ENCODE peak calls at places on chromosomes 6 and 20, in nine cellular contexts. One of them, this sample, is unnamed.

GRCh38 chr6:112773217-112773616 is 426.1 kb downstream of the RFPL4B start:
- DNase-seq in kidney epithelial cell: no peak
- DNase-seq in GM23338: no peak
- DNase-seq in breast epithelium: no peak
- DNase-seq in fibroblast of lung: peak
- DNase-seq in neural crest cell: no peak
- DNase-seq in fibroblast of villous mesenchyme: no peak
- DNase-seq in astrocyte of the spinal cord: no peak
- DNase-seq in endothelial cell: no peak
- DNase-seq in this sample: no peak

GRCh38 chr6:166258854-166259276 is 49.3 kb downstream of the PRR18 start:
- DNase-seq in endothelial cell: no peak
- DNase-seq in fibroblast of villous mesenchyme: no peak
- DNase-seq in fibroblast of lung: no peak
- DNase-seq in breast epithelium: no peak
- DNase-seq in kidney epithelial cell: no peak
- DNase-seq in astrocyte of the spinal cord: peak
- DNase-seq in neural crest cell: no peak
- DNase-seq in GM23338: no peak
- DNase-seq in this sample: no peak

GRCh38 chr6:90233994-90234393 is 62.6 kb downstream of the BACH2 start:
- DNase-seq in fibroblast of villous mesenchyme: no peak
- DNase-seq in fibroblast of lung: no peak
- DNase-seq in kidney epithelial cell: no peak
- DNase-seq in GM23338: no peak
- DNase-seq in neural crest cell: no peak
- DNase-seq in endothelial cell: no peak
- DNase-seq in astrocyte of the spinal cord: no peak
- DNase-seq in breast epithelium: no peak
- DNase-seq in this sample: no peak

GRCh38 chr6:113466526-113466925 is 390.6 kb upstream of the MARCKS start:
- DNase-seq in GM23338: no peak
- DNase-seq in kidney epithelial cell: no peak
- DNase-seq in fibroblast of lung: no peak
- DNase-seq in neural crest cell: no peak
- DNase-seq in breast epithelium: no peak
- DNase-seq in astrocyte of the spinal cord: no peak
- DNase-seq in fibroblast of villous mesenchyme: no peak
- DNase-seq in endothelial cell: no peak
- DNase-seq in this sample: no peak

GRCh38 chr20:47280668-47281067 is 75.8 kb downstream of the ZMYND8 start:
- DNase-seq in fibroblast of villous mesenchyme: no peak
- DNase-seq in endothelial cell: no peak
- DNase-seq in breast epithelium: no peak
- DNase-seq in fibroblast of lung: no peak
- DNase-seq in GM23338: no peak
- DNase-seq in kidney epithelial cell: no peak
- DNase-seq in neural crest cell: no peak
- DNase-seq in astrocyte of the spinal cord: no peak
- DNase-seq in this sample: no peak

GRCh38 chr20:41888434-41888833 is 270.3 kb upstream of the CHD6 start:
- DNase-seq in neural crest cell: no peak
- DNase-seq in breast epithelium: no peak
- DNase-seq in astrocyte of the spinal cord: no peak
- DNase-seq in kidney epithelial cell: no peak
- DNase-seq in fibroblast of villous mesenchyme: no peak
- DNase-seq in endothelial cell: no peak
- DNase-seq in fibroblast of lung: no peak
- DNase-seq in GM23338: no peak
- DNase-seq in this sample: no peak

GRCh38 chr6:130274007-130274406 is 51.3 kb upstream of the SAMD3 start:
- DNase-seq in GM23338: no peak
- DNase-seq in fibroblast of lung: no peak
- DNase-seq in astrocyte of the spinal cord: no peak
- DNase-seq in breast epithelium: no peak
- DNase-seq in endothelial cell: no peak
- DNase-seq in neural crest cell: no peak
- DNase-seq in kidney epithelial cell: no peak
- DNase-seq in fibroblast of villous mesenchyme: no peak
- DNase-seq in this sample: no peak

GRCh38 chr6:21384211-21384610 is 209.3 kb upstream of the SOX4 start:
- DNase-seq in neural crest cell: no peak
- DNase-seq in fibroblast of lung: peak
- DNase-seq in fibroblast of villous mesenchyme: peak
- DNase-seq in GM23338: no peak
- DNase-seq in breast epithelium: no peak
- DNase-seq in astrocyte of the spinal cord: no peak
- DNase-seq in kidney epithelial cell: no peak
- DNase-seq in endothelial cell: no peak
- DNase-seq in this sample: no peak

GRCh38 chr6:36224918-36225461 is 28.4 kb downstream of the BRPF3 start:
- DNase-seq in GM23338: no peak
- DNase-seq in astrocyte of the spinal cord: no peak
- DNase-seq in fibroblast of lung: no peak
- DNase-seq in neural crest cell: no peak
- DNase-seq in endothelial cell: no peak
- DNase-seq in breast epithelium: no peak
- DNase-seq in fibroblast of villous mesenchyme: peak
- DNase-seq in kidney epithelial cell: no peak
- DNase-seq in this sample: no peak

GRCh38 chr6:129209355-129209754 is 326.4 kb downstream of the LAMA2 start:
- DNase-seq in neural crest cell: no peak
- DNase-seq in fibroblast of villous mesenchyme: peak
- DNase-seq in kidney epithelial cell: no peak
- DNase-seq in endothelial cell: no peak
- DNase-seq in astrocyte of the spinal cord: no peak
- DNase-seq in breast epithelium: no peak
- DNase-seq in fibroblast of lung: peak
- DNase-seq in GM23338: no peak
- DNase-seq in this sample: no peak

GRCh38 chr20:61864481-61864880 is 201.2 kb downstream of the TAF4 start:
- DNase-seq in fibroblast of lung: no peak
- DNase-seq in fibroblast of villous mesenchyme: no peak
- DNase-seq in breast epithelium: no peak
- DNase-seq in kidney epithelial cell: no peak
- DNase-seq in neural crest cell: no peak
- DNase-seq in endothelial cell: no peak
- DNase-seq in GM23338: no peak
- DNase-seq in astrocyte of the spinal cord: no peak
- DNase-seq in this sample: no peak

GRCh38 chr6:135852775-135853174 is 1.3 kb downstream of the PDE7B start:
- DNase-seq in endothelial cell: no peak
- DNase-seq in fibroblast of lung: no peak
- DNase-seq in kidney epithelial cell: no peak
- DNase-seq in neural crest cell: no peak
- DNase-seq in breast epithelium: no peak
- DNase-seq in fibroblast of villous mesenchyme: peak
- DNase-seq in GM23338: no peak
- DNase-seq in astrocyte of the spinal cord: peak
- DNase-seq in this sample: no peak

GRCh38 chr20:37640600-37641561 is 52.9 kb upstream of the CTNNBL1 start:
- DNase-seq in kidney epithelial cell: no peak
- DNase-seq in endothelial cell: no peak
- DNase-seq in fibroblast of lung: no peak
- DNase-seq in GM23338: no peak
- DNase-seq in fibroblast of villous mesenchyme: no peak
- DNase-seq in breast epithelium: no peak
- DNase-seq in neural crest cell: no peak
- DNase-seq in astrocyte of the spinal cord: no peak
- DNase-seq in this sample: no peak

GRCh38 chr6:170102582-170103481 is 188.0 kb downstream of the DLL1 start:
- DNase-seq in astrocyte of the spinal cord: no peak
- DNase-seq in GM23338: no peak
- DNase-seq in breast epithelium: peak
- DNase-seq in endothelial cell: peak
- DNase-seq in fibroblast of villous mesenchyme: no peak
- DNase-seq in kidney epithelial cell: no peak
- DNase-seq in fibroblast of lung: no peak
- DNase-seq in neural crest cell: no peak
- DNase-seq in this sample: no peak

GRCh38 chr20:35939264-35939663 is 15.0 kb downstream of the SCAND1 start:
- DNase-seq in endothelial cell: no peak
- DNase-seq in fibroblast of lung: peak
- DNase-seq in astrocyte of the spinal cord: no peak
- DNase-seq in GM23338: no peak
- DNase-seq in breast epithelium: no peak
- DNase-seq in kidney epithelial cell: no peak
- DNase-seq in fibroblast of villous mesenchyme: no peak
- DNase-seq in neural crest cell: no peak
- DNase-seq in this sample: no peak

GRCh38 chr6:28978959-28979561 is 26.1 kb downstream of the ZNF311 start:
- DNase-seq in neural crest cell: no peak
- DNase-seq in GM23338: no peak
- DNase-seq in kidney epithelial cell: no peak
- DNase-seq in fibroblast of lung: no peak
- DNase-seq in breast epithelium: no peak
- DNase-seq in fibroblast of villous mesenchyme: no peak
- DNase-seq in endothelial cell: no peak
- DNase-seq in astrocyte of the spinal cord: no peak
- DNase-seq in this sample: no peak

GRCh38 chr20:58209652-58210397 is 18.6 kb downstream of the ANKRD60 start:
- DNase-seq in astrocyte of the spinal cord: peak
- DNase-seq in breast epithelium: peak
- DNase-seq in fibroblast of lung: peak
- DNase-seq in endothelial cell: peak
- DNase-seq in fibroblast of villous mesenchyme: peak
- DNase-seq in GM23338: peak
- DNase-seq in neural crest cell: peak
- DNase-seq in kidney epithelial cell: no peak
- DNase-seq in this sample: peak

GRCh38 chr20:64055893-64056638 is 6.6 kb upstream of the SOX18 start:
- DNase-seq in breast epithelium: no peak
- DNase-seq in neural crest cell: no peak
- DNase-seq in astrocyte of the spinal cord: no peak
- DNase-seq in fibroblast of lung: no peak
- DNase-seq in kidney epithelial cell: no peak
- DNase-seq in fibroblast of villous mesenchyme: no peak
- DNase-seq in GM23338: peak
- DNase-seq in endothelial cell: peak
- DNase-seq in this sample: no peak

GRCh38 chr20:57414867-57415592 is 23.8 kb downstream of the RBM38 start:
- DNase-seq in fibroblast of lung: no peak
- DNase-seq in endothelial cell: no peak
- DNase-seq in GM23338: no peak
- DNase-seq in breast epithelium: no peak
- DNase-seq in astrocyte of the spinal cord: no peak
- DNase-seq in kidney epithelial cell: no peak
- DNase-seq in neural crest cell: no peak
- DNase-seq in fibroblast of villous mesenchyme: peak
- DNase-seq in this sample: peak

GRCh38 chr6:43723737-43724295 is 36.2 kb upstream of the MRPS18A start:
- DNase-seq in astrocyte of the spinal cord: peak
- DNase-seq in fibroblast of lung: peak
- DNase-seq in kidney epithelial cell: no peak
- DNase-seq in fibroblast of villous mesenchyme: peak
- DNase-seq in neural crest cell: no peak
- DNase-seq in GM23338: peak
- DNase-seq in breast epithelium: peak
- DNase-seq in endothelial cell: peak
- DNase-seq in this sample: no peak
- TF ChIP-seq CTCF in astrocyte of the spinal cord: peak
- TF ChIP-seq CTCF in fibroblast of lung: peak
- TF ChIP-seq CTCF in kidney epithelial cell: peak
- TF ChIP-seq CTCF in fibroblast of villous mesenchyme: peak
- TF ChIP-seq CTCF in neural crest cell: peak
- TF ChIP-seq CTCF in GM23338: peak
- TF ChIP-seq CTCF in breast epithelium: peak
- TF ChIP-seq CTCF in endothelial cell: no peak
- TF ChIP-seq CTCF in this sample: peak

GRCh38 chr6:163282672-163283071 is 131.8 kb upstream of the QKI start:
- DNase-seq in neural crest cell: no peak
- DNase-seq in breast epithelium: no peak
- DNase-seq in astrocyte of the spinal cord: no peak
- DNase-seq in endothelial cell: no peak
- DNase-seq in fibroblast of villous mesenchyme: no peak
- DNase-seq in kidney epithelial cell: no peak
- DNase-seq in GM23338: no peak
- DNase-seq in fibroblast of lung: no peak
- DNase-seq in this sample: no peak
- TF ChIP-seq CTCF in neural crest cell: no peak
- TF ChIP-seq CTCF in breast epithelium: no peak
- TF ChIP-seq CTCF in astrocyte of the spinal cord: no peak
- TF ChIP-seq CTCF in endothelial cell: no peak
- TF ChIP-seq CTCF in fibroblast of villous mesenchyme: no peak
- TF ChIP-seq CTCF in kidney epithelial cell: no peak
- TF ChIP-seq CTCF in GM23338: no peak
- TF ChIP-seq CTCF in fibroblast of lung: no peak
- TF ChIP-seq CTCF in this sample: no peak

GRCh38 chr20:43721429-43722152 is 5.2 kb downstream of the GTSF1L start:
- DNase-seq in GM23338: peak
- DNase-seq in astrocyte of the spinal cord: no peak
- DNase-seq in kidney epithelial cell: no peak
- DNase-seq in breast epithelium: no peak
- DNase-seq in endothelial cell: no peak
- DNase-seq in neural crest cell: no peak
- DNase-seq in fibroblast of lung: no peak
- DNase-seq in fibroblast of villous mesenchyme: no peak
- DNase-seq in this sample: no peak
- TF ChIP-seq CTCF in GM23338: no peak
- TF ChIP-seq CTCF in astrocyte of the spinal cord: no peak
- TF ChIP-seq CTCF in kidney epithelial cell: no peak
- TF ChIP-seq CTCF in breast epithelium: no peak
- TF ChIP-seq CTCF in endothelial cell: no peak
- TF ChIP-seq CTCF in neural crest cell: no peak
- TF ChIP-seq CTCF in fibroblast of lung: no peak
- TF ChIP-seq CTCF in fibroblast of villous mesenchyme: no peak
- TF ChIP-seq CTCF in this sample: no peak

DNA sequence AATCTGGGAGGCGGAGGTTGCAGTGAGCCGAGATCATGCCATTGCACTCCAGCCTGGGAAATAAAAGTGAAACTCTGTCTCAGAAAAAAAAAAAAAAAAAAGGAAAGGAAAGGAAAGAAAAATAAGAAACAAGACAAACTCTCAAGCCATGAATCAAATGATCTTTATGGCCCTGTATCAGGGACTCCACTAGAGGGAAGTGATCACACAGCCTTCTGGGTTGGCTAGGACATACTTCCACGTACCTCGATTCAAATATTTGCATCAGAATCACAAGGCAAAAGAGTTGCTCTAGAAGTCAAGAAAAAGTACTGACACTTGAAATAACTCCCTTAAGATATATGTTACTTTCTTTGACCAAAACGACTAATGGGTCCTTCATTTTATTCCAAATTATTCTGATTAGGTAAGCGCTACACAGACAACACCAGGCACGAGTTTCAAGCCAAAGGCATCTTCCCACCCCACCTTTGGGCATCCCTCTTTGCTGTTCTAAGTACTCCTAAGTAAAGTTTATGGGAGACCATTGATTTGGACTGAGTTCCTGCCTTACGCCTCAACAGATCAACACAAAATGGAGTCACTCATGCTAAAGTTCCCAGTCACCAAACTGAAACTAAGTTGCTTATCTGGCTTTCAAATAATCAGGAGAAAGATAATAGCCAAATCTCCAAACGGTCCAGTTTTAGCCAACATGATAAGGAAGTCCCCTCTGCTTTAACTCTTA is 77.5 kb upstream of the NT5E start:
- DNase-seq in GM23338: peak
- DNase-seq in fibroblast of villous mesenchyme: no peak
- DNase-seq in kidney epithelial cell: no peak
- DNase-seq in fibroblast of lung: no peak
- DNase-seq in endothelial cell: no peak
- DNase-seq in neural crest cell: no peak
- DNase-seq in breast epithelium: no peak
- DNase-seq in astrocyte of the spinal cord: no peak
- DNase-seq in this sample: no peak
- TF ChIP-seq CTCF in GM23338: no peak
- TF ChIP-seq CTCF in fibroblast of villous mesenchyme: no peak
- TF ChIP-seq CTCF in kidney epithelial cell: no peak
- TF ChIP-seq CTCF in fibroblast of lung: peak
- TF ChIP-seq CTCF in endothelial cell: no peak
- TF ChIP-seq CTCF in neural crest cell: no peak
- TF ChIP-seq CTCF in breast epithelium: no peak
- TF ChIP-seq CTCF in astrocyte of the spinal cord: no peak
- TF ChIP-seq CTCF in this sample: peak